ENCODE peak calls at places on chromosome 19, in seven cellular contexts. R is HepG2, Y is K562, D is HCT116, P is GM12878, V is SK-N-SH, G is H1. B is an unnamed sample.

GRCh38 chr19:32176591-32176990 is 168.8 kb upstream of the ZNF507 start:
- DNase-seq in R (no peak), Y (no peak), D (no peak), P (no peak), V (no peak), G (no peak), B (no peak)

GRCh38 chr19:36103040-36103626 is 7.8 kb upstream of the OVOL3 start:
- DNase-seq in R (no peak), Y (no peak), D (no peak), P (no peak), V (no peak), G (no peak), B (no peak)

GRCh38 chr19:13189600-13189999 is 39.4 kb downstream of the IER2 start:
- DNase-seq in R (peak; percentile 40), Y (no peak), D (no peak), P (no peak), V (no peak), G (no peak), B (no peak)

GRCh38 chr19:13096968-13097330 is 5.7 kb downstream of the LYL1 start:
- DNase-seq in R (no peak), Y (no peak), D (no peak), P (no peak), V (no peak), G (no peak), B (no peak)

GRCh38 chr19:41307954-41308449 is 2.0 kb upstream of the CCDC97 start:
- DNase-seq in R (no peak), Y (no peak), D (no peak), P (no peak), V (no peak), G (no peak), B (no peak)

GRCh38 chr19:9406798-9407352 is 28.5 kb downstream of the ZNF266 start:
- DNase-seq in R (no peak), Y (peak; percentile 78), D (no peak), P (no peak), V (peak; percentile 84), G (peak; percentile 19), B (peak; percentile 96)

GRCh38 chr19:53707278-53707677 is 75.5 kb downstream of the DPRX start:
- DNase-seq in R (no peak), Y (no peak), D (no peak), P (no peak), V (no peak), G (no peak), B (no peak)

GRCh38 chr19:47447470-47448359 is 24.0 kb downstream of the SLC8A2 start:
- DNase-seq in R (peak; percentile 31), Y (peak; percentile 96), D (peak; percentile 85), P (no peak), V (peak; percentile 97), G (peak; percentile 95), B (peak; percentile 84)

GRCh38 chr19:36501973-36502372 is 12.6 kb upstream of the ZNF566 start:
- DNase-seq in R (no peak), Y (no peak), D (no peak), P (no peak), V (no peak), G (no peak), B (no peak)

GRCh38 chr19:47036233-47036651 is 12.2 kb downstream of the TMEM160 start:
- DNase-seq in R (no peak), Y (no peak), D (no peak), P (no peak), V (no peak), G (no peak), B (no peak)

GRCh38 chr19:52554216-52554971 is 15.7 kb upstream of the ZNF701 start:
- DNase-seq in R (no peak), Y (no peak), D (no peak), P (no peak), V (no peak), G (no peak), B (no peak)

GRCh38 chr19:38737921-38738731 is 6.1 kb downstream of the CAPN12 start:
- DNase-seq in R (no peak), Y (no peak), D (no peak), P (no peak), V (no peak), G (no peak), B (no peak)

GRCh38 chr19:52464798-52465470 is 11.6 kb downstream of the ZNF578 start:
- DNase-seq in R (peak; percentile 24), Y (peak; percentile 64), D (peak; percentile 2), P (no peak), V (no peak), G (no peak), B (no peak)

GRCh38 chr19:49497047-49497789 is 984 bp downstream of the RPS11 start:
- DNase-seq in R (no peak), Y (peak; percentile 70), D (no peak), P (no peak), V (peak; percentile 68), G (no peak), B (no peak)

GRCh38 chr19:50838239-50838638 is 4.9 kb upstream of the KLK15 start:
- DNase-seq in R (no peak), Y (peak; percentile 51), D (peak; percentile 18), P (peak; percentile 25), V (no peak), G (no peak), B (no peak)

GRCh38 chr19:51573331-51573730 is 2.2 kb downstream of the ZNF175 start:
- DNase-seq in R (no peak), Y (peak; percentile 37), D (no peak), P (no peak), V (no peak), G (no peak), B (no peak)

GRCh38 chr19:28602675-28603298 is 610.2 kb downstream of the UQCRFS1 start:
- DNase-seq in R (no peak), Y (peak; percentile 70), D (no peak), P (no peak), V (no peak), G (no peak), B (no peak)

GRCh38 chr19:39401549-39402416 is 4.9 kb upstream of the ZFP36 start:
- DNase-seq in R (peak; percentile 96), Y (no peak), D (peak; percentile 78), P (no peak), V (no peak), G (no peak), B (no peak)

GRCh38 chr19:38506723-38507550 is 73.4 kb downstream of the RYR1 start:
- DNase-seq in R (peak; percentile 47), Y (peak; percentile 100), D (peak; percentile 95), P (peak; percentile 63), V (peak; percentile 99), G (peak; percentile 96), B (peak; percentile 82)

GRCh38 chr19:18912933-18913332 is 6.3 kb downstream of the COPE start:
- DNase-seq in R (no peak), Y (no peak), D (no peak), P (no peak), V (no peak), G (no peak), B (no peak)

GRCh38 chr19:3554254-3555083 is 2.9 kb downstream of the MFSD12 start:
- DNase-seq in R (no peak), Y (no peak), D (no peak), P (no peak), V (peak; percentile 6), G (no peak), B (no peak)

GRCh38 chr19:4081441-4082129 is 14.9 kb upstream of the ZBTB7A start:
- DNase-seq in R (no peak), Y (no peak), D (no peak), P (no peak), V (no peak), G (no peak), B (no peak)

GRCh38 chr19:5340637-5341447 is at the start of gene PTPRS:
- DNase-seq in R (peak; percentile 61), Y (peak; percentile 97), D (peak; percentile 32), P (no peak), V (peak; percentile 99), G (peak; percentile 33), B (peak; percentile 68)

GRCh38 chr19:5339470-5339949 is 1.1 kb downstream of the PTPRS start:
- DNase-seq in R (no peak), Y (no peak), D (no peak), P (no peak), V (peak; percentile 79), G (no peak), B (no peak)

GRCh38 chr19:5338661-5339469 is 1.7 kb downstream of the PTPRS start:
- DNase-seq in R (no peak), Y (no peak), D (no peak), P (no peak), V (peak; percentile 81), G (peak; percentile 29), B (no peak)

GRCh38 chr19:5341448-5341820 is 822 bp upstream of the PTPRS start:
- DNase-seq in R (no peak), Y (no peak), D (no peak), P (no peak), V (no peak), G (no peak), B (no peak)

GRCh38 chr19:5339950-5340636 is 519 bp downstream of the PTPRS start:
- DNase-seq in R (no peak), Y (peak; percentile 62), D (no peak), P (no peak), V (peak; percentile 87), G (no peak), B (no peak)
- TF ChIP-seq YY1 in R (peak; percentile 23), Y (peak; percentile 14), D (no peak), P (no peak), V (no peak), G (peak; percentile 82), B (no peak)

DNA sequence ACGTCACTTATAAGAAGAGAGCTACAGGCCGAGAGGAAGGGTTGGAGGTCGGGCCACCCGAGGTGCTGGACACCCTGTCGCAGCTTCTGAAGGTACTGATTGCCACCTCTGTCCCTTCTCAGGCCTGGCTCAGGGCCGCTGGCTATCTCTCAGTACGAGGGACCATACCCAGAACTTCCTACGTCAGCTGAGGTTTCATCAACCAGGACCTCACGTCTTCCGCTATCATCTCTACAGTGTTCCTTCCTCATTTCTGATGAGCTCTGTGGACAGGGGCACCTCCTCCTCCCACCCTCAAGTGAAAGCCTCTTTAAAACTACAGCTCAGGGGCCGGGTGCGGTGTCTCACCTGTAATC is 58.2 kb upstream of the USE1 start:
- DNase-seq in R (no peak), Y (no peak), D (no peak), P (no peak), V (no peak), G (no peak), B (no peak)
- H3K4me3 ChIP-seq in R (no peak overlapping the region), Y (no peak overlapping the region), D (no peak overlapping the region), P (no peak overlapping the region), V (no peak overlapping the region), G (no peak overlapping the region), B (no peak overlapping the region)

GRCh38 chr19:34432797-34433196 is 4.6 kb downstream of the UBA2 start:
- DNase-seq in R (no peak), Y (no peak), D (no peak), P (no peak), V (no peak), G (no peak), B (no peak)
- TF ChIP-seq YY1 in R (no peak), Y (no peak), D (no peak), P (no peak), V (no peak), G (no peak), B (no peak)

GRCh38 chr19:48469056-48469881 is at the start of gene CYTH2:
- DNase-seq in R (peak; percentile 99), Y (peak; percentile 98), D (peak; percentile 99), P (peak; percentile 99), V (peak; percentile 95), G (peak; percentile 100), B (peak; percentile 98)
- H3K4me3 ChIP-seq in R (peak within 1 kb of the TSS; percentile 97), Y (peak within 1 kb of the TSS; percentile 91), D (peak within 1 kb of the TSS; percentile 88), P (peak within 1 kb of the TSS; percentile 82), V (peak within 1 kb of the TSS; percentile 77), G (peak within 1 kb of the TSS; percentile 62), B (peak within 1 kb of the TSS; percentile 85)

B was measured in NT2/D1.